ENCODE peak calls at places on chromosomes 5 and 9, in ten cellular contexts. E is astrocyte of the spinal cord, A is heart right ventricle, N is naive B cell, W is sciatic nerve, X is head of caudate nucleus, K is NCI-H82, L is AG08395, G is cardiac muscle cell, R is COR-L47. V is an unnamed sample.

GRCh38 chr5:167987490-167988270 is 303.8 kb upstream of the WWC1 start:
- DNase-seq in E (no peak), A (no peak), N (no peak), W (no peak), X (no peak), K (no peak), L (no peak), G (no peak), R (no peak), V (peak; percentile 12)

GRCh38 chr9:97059661-97060060 is 20.7 kb upstream of the CTSV start:
- DNase-seq in E (no peak), A (no peak), N (no peak), W (no peak), X (no peak), K (no peak), L (no peak), G (no peak), R (no peak), V (no peak)

GRCh38 chr5:10759111-10759510 is 1.9 kb downstream of the DAP start:
- DNase-seq in E (no peak), A (no peak), N (no peak), W (no peak), X (no peak), K (no peak), L (no peak), G (no peak), R (no peak), V (no peak)

GRCh38 chr9:77521091-77521490 is 127.0 kb downstream of the GNA14 start:
- DNase-seq in E (no peak), A (peak; percentile 65), N (no peak), W (peak; percentile 74), X (peak; percentile 66), K (no peak), L (no peak), G (no peak), R (no peak), V (no peak)

GRCh38 chr9:91191443-91192378 is 170.0 kb downstream of the AUH start:
- DNase-seq in E (no peak), A (no peak), N (no peak), W (no peak), X (no peak), K (peak; percentile 75), L (no peak), G (peak; percentile 23), R (no peak), V (no peak)

GRCh38 chr9:134242706-134243105 is 78.3 kb upstream of the RNU6ATAC start:
- DNase-seq in E (no peak), A (no peak), N (no peak), W (no peak), X (no peak), K (no peak), L (no peak), G (no peak), R (no peak), V (no peak)

GRCh38 chr9:95023217-95024003 is 294.1 kb downstream of the FANCC start:
- DNase-seq in E (peak; percentile 91), A (peak; percentile 57), N (no peak), W (no peak), X (no peak), K (no peak), L (peak; percentile 71), G (no peak), R (no peak), V (peak; percentile 54)

GRCh38 chr9:134134949-134135342 is 936 bp upstream of the WDR5 start:
- DNase-seq in E (peak; percentile 7), A (no peak), N (no peak), W (no peak), X (no peak), K (peak; percentile 68), L (no peak), G (no peak), R (no peak), V (no peak)

GRCh38 chr9:89039664-89040063 is 48.4 kb downstream of the S1PR3 start:
- DNase-seq in E (no peak), A (no peak), N (no peak), W (no peak), X (no peak), K (no peak), L (no peak), G (no peak), R (no peak), V (no peak)

GRCh38 chr5:126198509-126198908 is 224.7 kb upstream of the GRAMD2B start:
- DNase-seq in E (no peak), A (no peak), N (no peak), W (no peak), X (no peak), K (no peak), L (no peak), G (no peak), R (peak; percentile 83), V (no peak)

GRCh38 chr9:21810881-21811280 is 8.4 kb downstream of the MTAP start:
- DNase-seq in E (no peak), A (no peak), N (no peak), W (no peak), X (no peak), K (no peak), L (no peak), G (no peak), R (no peak), V (no peak)

GRCh38 chr9:10793306-10793705 is 180.5 kb upstream of the PTPRD start:
- DNase-seq in E (no peak), A (no peak), N (no peak), W (no peak), X (no peak), K (no peak), L (no peak), G (no peak), R (no peak), V (no peak)

GRCh38 chr5:57834829-57835554 is 352.4 kb upstream of the ACTBL2 start:
- DNase-seq in E (peak; percentile 82), A (no peak), N (no peak), W (no peak), X (no peak), K (no peak), L (no peak), G (peak; percentile 43), R (peak; percentile 76), V (no peak)

GRCh38 chr9:84750152-84750865 is 80.8 kb downstream of the NTRK2 start:
- DNase-seq in E (no peak), A (no peak), N (no peak), W (no peak), X (no peak), K (no peak), L (no peak), G (no peak), R (no peak), V (no peak)